ENCODE peak calls at places on chromosomes 3 and 15, in eight cellular contexts. K, J, N, I, L, P, S and M are unnamed samples.

GRCh38 chr15:50824507-50824906 is 59.0 kb upstream of the SPPL2A start:
- DNase-seq in K (no peak), J (no peak), N (no peak), I (peak; percentile 50), L (no peak), P (no peak), S (no peak), M (no peak)

GRCh38 chr3:196971094-196971698 is 2.6 kb upstream of the PIGZ start:
- DNase-seq in K (no peak), J (no peak), N (no peak), I (no peak), L (peak; percentile 23), P (no peak), S (no peak), M (no peak)

GRCh38 chr3:12916159-12916558 is 74.8 kb upstream of the RPL32 start:
- DNase-seq in K (no peak), J (no peak), N (no peak), I (no peak), L (no peak), P (no peak), S (no peak), M (no peak)

GRCh38 chr3:182484682-182485081 is 308.6 kb upstream of the ATP11B start:
- DNase-seq in K (no peak), J (peak; percentile 80), N (no peak), I (no peak), L (no peak), P (no peak), S (no peak), M (no peak)

GRCh38 chr3:67292356-67293225 is 294.5 kb downstream of the KBTBD8 start:
- DNase-seq in K (no peak), J (no peak), N (peak; percentile 32), I (peak; percentile 2), L (no peak), P (no peak), S (no peak), M (no peak)

GRCh38 chr3:120931593-120931992 is 23.6 kb downstream of the STXBP5L start:
- DNase-seq in K (no peak), J (no peak), N (no peak), I (no peak), L (no peak), P (no peak), S (no peak), M (no peak)

GRCh38 chr15:67784057-67784781 is 41.1 kb upstream of the SKOR1 start:
- DNase-seq in K (no peak), J (peak; percentile 94), N (no peak), I (no peak), L (no peak), P (no peak), S (no peak), M (no peak)

GRCh38 chr3:38458796-38459498 is 5.3 kb downstream of the ACVR2B start:
- DNase-seq in K (peak; percentile 54), J (no peak), N (peak; percentile 68), I (peak; percentile 40), L (peak; percentile 67), P (peak; percentile 39), S (no peak), M (no peak)

GRCh38 chr3:139935071-139935865 is at the start of gene CLSTN2:
- DNase-seq in K (peak; percentile 32), J (peak; percentile 70), N (peak; percentile 45), I (peak; percentile 9), L (peak; percentile 59), P (peak; percentile 92), S (peak; percentile 92), M (no peak)

GRCh38 chr3:34207826-34208225 is 409.4 kb downstream of the PDCD6IP start:
- DNase-seq in K (peak; percentile 44), J (no peak), N (no peak), I (no peak), L (no peak), P (no peak), S (no peak), M (no peak)
- H3K4me3 ChIP-seq in K (no peak overlapping the region), J (no peak overlapping the region), N (no peak overlapping the region), I (no peak overlapping the region), L (no peak overlapping the region), P (no peak overlapping the region), S (no peak overlapping the region), M (no peak overlapping the region)

GRCh38 chr3:76826915-76827314 is 213.0 kb upstream of the ROBO2 start:
- DNase-seq in K (no peak), J (no peak), N (no peak), I (no peak), L (no peak), P (no peak), S (no peak), M (no peak)

GRCh38 chr3:76827647-76828273 is 212.1 kb upstream of the ROBO2 start:
- DNase-seq in K (no peak), J (no peak), N (no peak), I (peak; percentile 10), L (no peak), P (no peak), S (no peak), M (no peak)

GRCh38 chr3:76824658-76825310 is 215.1 kb upstream of the ROBO2 start:
- DNase-seq in K (no peak), J (no peak), N (no peak), I (no peak), L (no peak), P (no peak), S (no peak), M (no peak)
- H3K27ac ChIP-seq in K (no peak overlapping the region), J (no peak overlapping the region), N (no peak overlapping the region), I (no peak overlapping the region), L (no peak overlapping the region), P (no peak overlapping the region), S (no peak overlapping the region), M (no peak overlapping the region)

DNA sequence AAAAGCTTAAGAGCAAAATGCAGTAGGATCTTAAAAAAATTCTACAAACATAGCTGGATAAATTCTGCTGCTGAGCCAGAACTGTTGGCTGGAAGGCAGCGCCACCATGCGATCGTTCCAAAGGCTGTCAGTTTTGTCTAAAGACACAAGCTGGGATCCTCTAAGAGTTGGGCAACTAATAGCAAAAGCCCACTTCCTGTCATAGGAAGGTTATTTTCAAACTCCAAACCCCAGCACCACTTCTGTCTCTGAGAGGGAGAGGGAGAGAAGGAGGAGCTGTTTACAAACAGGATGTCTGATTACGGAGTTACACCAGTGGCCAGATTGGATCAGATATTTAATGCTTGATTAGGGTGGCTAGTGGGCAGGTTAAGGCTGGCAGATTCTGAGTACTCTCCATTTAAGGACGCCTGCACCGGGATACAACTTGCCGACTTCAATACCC is 44.0 kb downstream of the EIF4E3 start:
- DNase-seq in K (peak; percentile 49), J (no peak), N (peak; percentile 51), I (peak; percentile 85), L (peak; percentile 75), P (no peak), S (peak; percentile 71), M (peak; percentile 72)
- H3K9ac ChIP-seq in K (no peak overlapping the region), J (no peak overlapping the region), N (no peak overlapping the region), I (no peak overlapping the region), L (no peak overlapping the region), P (no peak overlapping the region), S (no peak overlapping the region), M (peak overlapping the region; percentile 57)

GRCh38 chr3:172666873-172667694 is 43.8 kb downstream of the NCEH1 start:
- DNase-seq in K (peak; percentile 52), J (peak; percentile 92), N (peak; percentile 93), I (peak; percentile 86), L (peak; percentile 70), P (peak; percentile 62), S (peak; percentile 93), M (peak; percentile 70)
- H3K4me3 ChIP-seq in K (no peak overlapping the region), J (no peak overlapping the region), N (no peak overlapping the region), I (no peak overlapping the region), L (no peak overlapping the region), P (no peak overlapping the region), S (no peak overlapping the region), M (no peak overlapping the region)

GRCh38 chr3:141289228-141289772 is 57.7 kb downstream of the PXYLP1 start:
- DNase-seq in K (no peak), J (no peak), N (no peak), I (no peak), L (no peak), P (no peak), S (no peak), M (no peak)

GRCh38 chr3:141292346-141293058 is 60.9 kb downstream of the PXYLP1 start:
- DNase-seq in K (no peak), J (no peak), N (no peak), I (no peak), L (no peak), P (no peak), S (no peak), M (no peak)

GRCh38 chr3:141291610-141292345 is 60.2 kb downstream of the PXYLP1 start:
- DNase-seq in K (no peak), J (no peak), N (no peak), I (no peak), L (no peak), P (no peak), S (no peak), M (no peak)

GRCh38 chr3:141294848-141295247 is 63.2 kb downstream of the PXYLP1 start:
- DNase-seq in K (peak; percentile 90), J (no peak), N (no peak), I (peak; percentile 72), L (peak; percentile 75), P (no peak), S (no peak), M (no peak)

GRCh38 chr3:141294300-141294699 is 62.7 kb downstream of the PXYLP1 start:
- DNase-seq in K (no peak), J (no peak), N (no peak), I (peak; percentile 39), L (no peak), P (no peak), S (no peak), M (no peak)
- H3K27ac ChIP-seq in K (peak overlapping the region; percentile 59), J (no peak overlapping the region), N (no peak overlapping the region), I (peak overlapping the region; percentile 59), L (no peak overlapping the region), P (peak overlapping the region; percentile 41), S (no peak overlapping the region), M (no peak overlapping the region)

DNA sequence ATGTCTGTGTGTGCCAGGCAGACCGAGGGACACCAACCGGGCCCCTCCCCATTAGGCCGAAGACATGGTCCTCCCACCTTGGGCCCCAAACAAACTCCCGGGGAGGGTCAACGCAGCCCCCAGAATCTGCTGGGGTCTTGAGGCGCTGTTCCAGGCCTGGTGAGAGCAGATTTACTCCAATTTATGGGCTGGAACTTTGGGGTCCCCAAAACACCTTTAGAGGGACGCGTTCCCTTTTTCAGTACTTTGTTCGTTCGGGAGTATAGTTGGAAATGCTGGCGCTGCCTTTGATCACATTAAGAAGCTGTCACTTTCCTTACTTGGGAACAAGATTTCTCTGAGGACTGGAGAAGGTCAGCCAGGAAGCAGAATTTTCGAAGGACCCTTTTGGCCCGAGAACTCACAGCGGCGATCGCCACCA is 2.3 kb downstream of the GATA2 start:
- DNase-seq in K (no peak), J (no peak), N (no peak), I (no peak), L (no peak), P (no peak), S (no peak), M (no peak)
- H3K9ac ChIP-seq in K (peak overlapping the region; percentile 62), J (no peak overlapping the region), N (no peak overlapping the region), I (peak overlapping the region; percentile 16), L (no peak overlapping the region), P (peak overlapping the region; percentile 80), S (no peak overlapping the region), M (no peak overlapping the region)